ENCODE peak calls at places on chromosomes 16 and 17, in six cellular contexts. O is neural progenitor cell, J is GM23248, P is SK-N-SH, B is HCT116, A is GM23338. T is an unnamed sample.

GRCh38 chr17:74012465-74012864 is 191.0 kb upstream of the RPL38 start:
- DNase-seq in B (no peak), J (no peak), O (no peak), A (no peak), P (no peak), T (no peak)

GRCh38 chr17:30244853-30245385 is 9.4 kb upstream of the SLC6A4 start:
- DNase-seq in B (no peak), J (peak), A (no peak), P (no peak), O (no peak), T (no peak)

GRCh38 chr17:77948690-77949114 is 9.8 kb upstream of the TNRC6C start:
- DNase-seq in O (peak), P (peak), B (peak), J (peak), A (peak), T (no peak)

GRCh38 chr16:84177740-84178070 is 9.2 kb downstream of the TAF1C start:
- DNase-seq in A (no peak), O (no peak), P (no peak), B (no peak), J (peak), T (no peak)

GRCh38 chr17:4033751-4034251 is 69.6 kb upstream of the ATP2A3 start:
- DNase-seq in P (no peak), J (no peak), B (no peak), O (no peak), A (no peak), T (no peak)

GRCh38 chr17:70119961-70120360 is 44.9 kb downstream of the KCNJ16 start:
- DNase-seq in A (no peak), P (no peak), O (no peak), B (no peak), J (peak), T (no peak)

GRCh38 chr16:21949713-21950260 is 3.4 kb upstream of the UQCRC2 start:
- DNase-seq in J (no peak), B (no peak), O (no peak), A (no peak), P (no peak), T (no peak)

GRCh38 chr17:879546-879945 is 97.4 kb downstream of the MRM3 start:
- DNase-seq in J (peak), A (peak), P (no peak), B (peak), O (peak), T (peak)

GRCh38 chr16:8885674-8886592 is 3.8 kb downstream of the LITAFD start:
- DNase-seq in O (peak), B (no peak), A (peak), P (peak), J (peak), T (no peak)

GRCh38 chr16:83899272-83899897 is 470 bp downstream of the MLYCD start:
- DNase-seq in A (peak), B (no peak), O (peak), J (peak), P (peak), T (peak)

GRCh38 chr17:5264930-5265329 is 17.2 kb upstream of the RABEP1 start:
- DNase-seq in P (no peak), B (no peak), A (no peak), O (no peak), J (no peak), T (no peak)

GRCh38 chr16:15055141-15056053 is 477 bp downstream of the NTAN1 start:
- DNase-seq in A (peak), B (no peak), O (peak), J (peak), P (no peak), T (peak)
- TF ChIP-seq EZH2phosphoT487 in A (no peak), B (no peak), O (no peak), J (no peak), P (no peak), T (no peak)

GRCh38 chr16:82081271-82081670 is 46.2 kb downstream of the HSD17B2 start:
- DNase-seq in B (no peak), O (no peak), J (no peak), P (no peak), A (no peak), T (no peak)

GRCh38 chr16:82082097-82082496 is 47.0 kb downstream of the HSD17B2 start:
- DNase-seq in P (no peak), O (no peak), A (no peak), J (no peak), B (no peak), T (no peak)

GRCh38 chr16:82083710-82084353 is 48.8 kb downstream of the HSD17B2 start:
- DNase-seq in O (no peak), P (no peak), A (no peak), B (no peak), J (no peak), T (no peak)

GRCh38 chr16:82085380-82085779 is 50.3 kb downstream of the HSD17B2 start:
- DNase-seq in O (no peak), A (no peak), P (no peak), J (no peak), B (no peak), T (no peak)

DNA sequence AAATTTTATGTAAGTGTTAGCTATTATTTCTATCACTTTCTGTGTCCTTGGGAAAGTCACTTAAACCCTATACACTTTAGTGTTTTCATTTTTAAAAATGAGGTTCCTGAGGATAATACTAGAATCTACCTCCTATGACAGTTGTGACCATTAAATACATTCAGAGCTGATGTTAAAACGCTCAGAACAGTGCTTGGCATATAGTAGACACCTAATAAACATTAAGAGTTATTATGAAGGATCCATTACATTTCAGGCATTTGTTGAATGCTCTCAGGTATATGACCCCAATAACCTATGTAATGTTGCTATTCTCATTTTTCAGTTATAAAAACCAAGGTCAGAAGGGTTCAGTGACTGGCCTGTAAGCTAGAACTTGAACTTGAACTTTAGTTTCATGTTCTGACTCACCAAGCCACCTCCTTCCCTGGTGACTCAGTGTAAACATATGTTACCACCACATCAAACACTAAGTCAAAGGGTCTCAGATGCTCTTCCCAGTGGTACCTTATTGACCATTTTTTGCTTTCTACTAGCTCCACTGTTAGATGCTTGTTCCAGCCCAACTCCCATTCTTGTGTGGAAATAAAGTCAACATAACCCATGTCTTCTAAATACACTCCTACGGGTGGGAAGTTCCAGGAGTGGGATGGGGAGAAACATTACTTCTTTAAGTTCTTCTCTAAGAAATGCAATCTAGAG is 47.6 kb downstream of the HSD17B2 start:
- DNase-seq in P (no peak), A (no peak), B (peak), J (peak), O (no peak), T (peak)
- TF ChIP-seq EZH2phosphoT487 in P (no peak), A (no peak), B (no peak), J (no peak), O (no peak), T (no peak)

GRCh38 chr17:10620823-10621222 is 36.3 kb downstream of the MYH3 start:
- DNase-seq in A (no peak), P (no peak), O (no peak), J (no peak), B (no peak), T (no peak)
- TF ChIP-seq EZH2phosphoT487 in A (no peak), P (no peak), O (no peak), J (no peak), B (no peak), T (no peak)

DNA sequence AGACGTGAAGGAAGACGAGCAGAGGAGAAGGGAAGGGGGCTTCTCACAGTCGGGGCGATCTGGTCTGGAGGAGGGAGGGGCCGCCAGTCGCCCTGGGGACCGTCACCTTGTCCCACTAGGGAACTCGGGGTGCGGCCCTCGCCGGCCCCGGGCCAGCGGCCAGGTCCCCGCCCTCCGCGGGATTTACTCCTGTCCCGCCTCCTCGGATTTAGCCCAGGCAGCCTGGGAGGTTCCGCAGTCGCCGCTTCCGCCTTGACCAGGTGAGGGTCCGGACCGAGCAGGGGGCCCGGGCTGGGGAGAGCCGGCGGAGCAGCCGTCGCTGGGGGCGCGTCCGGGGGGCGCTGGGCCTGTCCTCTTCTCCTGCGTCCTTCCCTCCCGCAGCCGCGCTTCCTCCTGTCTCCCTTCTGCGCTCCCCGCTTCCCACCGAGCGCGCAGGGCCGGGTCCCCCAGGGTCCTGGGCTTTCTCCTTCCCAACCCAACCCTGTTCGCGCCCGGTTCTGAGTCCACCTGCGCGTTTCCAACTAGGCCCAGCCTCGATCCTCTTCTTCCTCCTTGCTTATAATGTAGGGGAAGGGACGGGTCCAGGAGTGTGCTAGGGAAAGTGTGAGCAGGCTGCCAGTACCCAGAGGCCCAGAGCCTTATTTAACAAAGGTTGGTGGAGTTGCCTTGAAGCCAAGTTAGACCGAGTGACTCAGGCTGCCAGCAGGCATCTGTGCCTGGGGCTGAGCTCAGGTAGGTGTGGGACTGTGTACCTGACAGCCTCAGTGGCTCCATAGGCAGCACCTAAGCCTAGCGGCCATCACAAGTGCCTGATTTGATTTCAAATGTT is at the start of gene TNK1:
- DNase-seq in J (peak), A (peak), O (peak), B (no peak), P (peak), T (no peak)
- TF ChIP-seq EZH2phosphoT487 in J (no peak), A (no peak), O (no peak), B (no peak), P (no peak), T (no peak)

DNA sequence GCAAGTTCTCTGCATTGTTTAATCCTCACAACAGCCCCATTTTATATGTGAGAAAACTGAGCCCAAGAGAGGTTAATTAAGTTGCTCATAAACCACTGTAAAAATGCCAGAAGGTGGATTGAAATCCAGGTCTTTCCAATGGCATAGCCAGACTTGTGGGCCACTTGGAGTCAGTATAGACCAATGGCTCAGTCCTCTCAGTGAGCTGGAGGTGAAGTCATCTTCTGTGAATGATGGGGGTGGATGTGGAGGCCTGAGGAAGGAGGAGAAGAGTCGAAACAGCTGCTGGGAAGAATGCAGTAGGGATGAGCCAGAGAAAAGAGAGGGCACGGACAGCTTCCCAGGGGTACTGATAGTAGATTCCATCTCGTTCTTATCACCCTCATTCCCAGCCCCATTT is 213.4 kb downstream of the SOX9 start:
- DNase-seq in O (no peak), A (no peak), P (no peak), B (no peak), J (peak), T (no peak)
- TF ChIP-seq EZH2phosphoT487 in O (no peak), A (no peak), P (no peak), B (no peak), J (no peak), T (no peak)

GRCh38 chr17:49715717-49716279 is 8.0 kb upstream of the SLC35B1 start:
- DNase-seq in P (no peak), J (no peak), B (no peak), A (no peak), O (no peak), T (no peak)
- TF ChIP-seq EZH2phosphoT487 in P (no peak), J (no peak), B (no peak), A (no peak), O (no peak), T (no peak)

GRCh38 chr17:37317867-37318266 is 57.9 kb upstream of the C17orf78 start:
- DNase-seq in J (no peak), O (no peak), A (no peak), P (no peak), B (no peak), T (no peak)
- TF ChIP-seq EZH2phosphoT487 in J (no peak), O (no peak), A (no peak), P (no peak), B (no peak), T (no peak)

DNA sequence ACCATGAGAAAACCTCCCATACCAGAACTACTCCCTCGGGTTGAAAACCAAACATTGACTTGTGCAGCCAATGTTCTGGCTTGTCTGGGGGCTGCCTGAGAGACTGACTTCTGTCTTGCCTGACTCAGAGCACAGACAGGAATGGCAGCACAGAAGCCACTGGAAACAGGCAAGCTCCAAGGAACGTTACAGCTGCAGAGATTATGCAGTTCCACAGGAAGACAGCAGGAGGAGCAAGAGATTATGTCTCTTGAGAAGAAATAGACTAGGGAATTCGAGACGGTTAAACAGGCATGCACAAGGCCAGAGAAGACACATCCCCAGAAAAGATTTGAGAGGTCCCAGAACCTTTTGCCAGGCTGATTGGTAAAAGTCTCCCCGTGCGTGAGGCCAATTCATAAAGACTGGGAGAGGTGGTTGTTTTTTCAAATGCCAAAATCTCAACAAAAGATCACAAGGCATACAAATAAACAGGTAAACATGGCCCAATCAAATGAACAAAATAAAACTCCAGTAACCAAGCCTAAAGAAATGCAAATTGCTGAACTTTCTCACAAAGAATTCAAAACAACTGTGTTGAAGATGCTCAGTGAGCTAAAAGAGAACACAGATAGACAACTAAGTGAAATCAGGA is 90.6 kb upstream of the CDH5 start:
- DNase-seq in J (peak), A (peak), P (peak), B (peak), O (peak), T (peak)
- TF ChIP-seq EZH2phosphoT487 in J (no peak), A (no peak), P (no peak), B (no peak), O (no peak), T (no peak)

DNA sequence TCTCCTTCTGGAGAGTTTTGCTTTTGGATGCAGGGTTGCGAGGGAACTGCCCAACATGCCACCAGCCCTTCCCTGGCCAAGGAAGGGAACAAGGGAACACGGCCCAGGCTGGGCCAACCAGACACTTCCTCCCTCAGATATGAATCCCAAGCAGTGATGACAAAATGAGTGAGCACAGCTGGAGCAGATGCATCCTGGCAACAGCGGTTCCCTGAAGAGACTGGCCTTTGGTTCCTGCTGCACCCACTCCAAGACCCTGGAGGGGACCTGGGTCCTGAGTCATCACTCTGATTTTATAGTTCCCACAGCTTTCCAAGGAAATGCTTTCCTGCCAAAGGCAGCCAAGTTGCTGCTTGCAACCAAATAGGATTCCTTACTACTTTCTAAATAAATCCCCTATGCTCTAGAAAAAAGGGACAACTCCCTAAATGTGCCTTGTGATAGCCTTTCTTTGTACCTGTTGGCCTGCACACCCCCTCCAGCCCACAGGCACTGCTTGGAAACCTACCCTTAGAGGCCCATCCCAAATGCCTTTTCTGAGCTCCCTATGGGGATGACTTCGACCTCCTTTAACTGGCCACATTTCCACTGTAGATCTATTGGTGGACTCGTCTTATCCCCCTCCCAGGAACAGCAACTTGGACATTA is 5.3 kb downstream of the ST3GAL2 start:
- DNase-seq in A (no peak), J (peak), P (peak), B (no peak), O (no peak), T (no peak)
- TF ChIP-seq EZH2phosphoT487 in A (no peak), J (no peak), P (no peak), B (no peak), O (no peak), T (no peak)

DNA sequence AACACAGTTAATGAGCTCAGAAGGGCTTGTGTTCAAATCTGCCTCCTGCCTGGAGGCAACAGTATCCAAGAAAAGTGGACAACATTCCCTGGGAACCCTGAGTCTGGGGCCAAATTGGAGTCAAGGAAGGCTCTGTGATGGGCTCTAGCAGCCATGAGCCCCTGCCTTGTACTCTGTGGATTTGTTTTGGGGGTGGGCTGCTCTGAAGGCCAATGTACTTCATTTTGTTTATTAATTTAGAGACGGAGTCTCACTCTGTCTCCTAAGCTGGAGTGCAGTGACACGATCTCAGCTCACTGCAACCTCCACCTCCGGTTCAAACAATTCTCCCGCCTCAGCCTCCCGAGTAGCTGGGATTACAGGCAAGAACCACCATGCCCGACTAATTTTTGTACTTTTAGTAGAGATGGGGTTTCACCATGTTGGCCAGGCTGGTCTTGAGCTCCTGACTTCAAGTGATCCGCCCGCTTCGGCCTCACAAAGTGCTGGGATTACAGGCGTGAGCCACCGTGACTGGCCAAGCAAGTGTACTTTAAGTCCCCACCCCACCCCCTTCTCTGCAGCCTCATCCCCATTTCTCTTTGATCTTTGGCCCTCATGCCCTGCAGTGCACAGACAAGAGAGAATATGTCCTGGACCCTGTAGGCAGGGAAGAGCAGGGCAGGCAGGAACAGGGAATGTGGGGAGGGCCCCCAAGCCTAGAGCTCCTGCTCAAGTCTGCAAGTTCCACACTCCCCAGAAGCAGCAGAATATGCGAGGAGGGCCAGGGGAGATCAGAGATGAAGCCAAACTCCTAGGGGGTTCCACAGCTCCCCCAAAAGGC is 2.7 kb upstream of the GIP start:
- DNase-seq in J (no peak), P (no peak), O (peak), B (no peak), A (no peak), T (no peak)
- TF ChIP-seq EZH2phosphoT487 in J (no peak), P (no peak), O (no peak), B (no peak), A (no peak), T (no peak)

T was measured in MM.1S.